ENCODE peak calls at places on chromosomes 2 and 18, in five cellular contexts. One of them, this sample, is unnamed. For H3K27me3, the result is how much of the 10 kb centered on the place peaks cover.

GRCh38 chr2:7384773-7385349 is 467.6 kb downstream of the RNF144A start:
- DNase-seq in WERI-Rb-1: no peak
- DNase-seq in ascending aorta: no peak
- DNase-seq in K562: no peak
- DNase-seq in ovary: no peak
- DNase-seq in this sample: no peak

GRCh38 chr18:63775166-63775730 is at the start of gene SERPINB7:
- DNase-seq in WERI-Rb-1: no peak
- DNase-seq in ascending aorta: no peak
- DNase-seq in K562: no peak
- DNase-seq in ovary: no peak
- DNase-seq in this sample: peak

GRCh38 chr2:108316881-108317258 is 28.2 kb downstream of the SULT1C2 start:
- DNase-seq in WERI-Rb-1: no peak
- DNase-seq in ascending aorta: no peak
- DNase-seq in K562: no peak
- DNase-seq in ovary: no peak
- DNase-seq in this sample: no peak

GRCh38 chr18:44541159-44541558 is 139.5 kb upstream of the SETBP1 start:
- DNase-seq in WERI-Rb-1: no peak
- DNase-seq in ascending aorta: no peak
- DNase-seq in K562: no peak
- DNase-seq in ovary: no peak
- DNase-seq in this sample: no peak

GRCh38 chr18:11654736-11655604 is 34.1 kb upstream of the GNAL start:
- DNase-seq in WERI-Rb-1: peak
- DNase-seq in ascending aorta: no peak
- DNase-seq in K562: peak
- DNase-seq in ovary: peak
- DNase-seq in this sample: peak

GRCh38 chr2:219643084-219643473 is 15.6 kb downstream of the SLC4A3 start:
- DNase-seq in WERI-Rb-1: no peak
- DNase-seq in ascending aorta: no peak
- DNase-seq in K562: no peak
- DNase-seq in ovary: peak
- DNase-seq in this sample: no peak

GRCh38 chr2:70118798-70119454 is 31.6 kb downstream of the PCBP1 start:
- DNase-seq in WERI-Rb-1: peak
- DNase-seq in ascending aorta: no peak
- DNase-seq in K562: peak
- DNase-seq in ovary: no peak
- DNase-seq in this sample: no peak

GRCh38 chr2:46874236-46874929 is 41.2 kb downstream of the MCFD2 start:
- DNase-seq in WERI-Rb-1: no peak
- DNase-seq in ascending aorta: no peak
- DNase-seq in K562: no peak
- DNase-seq in ovary: no peak
- DNase-seq in this sample: no peak

GRCh38 chr2:223148516-223148915 is 96.5 kb downstream of the KCNE4 start:
- DNase-seq in WERI-Rb-1: no peak
- DNase-seq in ascending aorta: no peak
- DNase-seq in K562: no peak
- DNase-seq in ovary: no peak
- DNase-seq in this sample: no peak

GRCh38 chr2:189143930-189144329 is 35.6 kb downstream of the COL5A2 start:
- DNase-seq in WERI-Rb-1: no peak
- DNase-seq in ascending aorta: no peak
- DNase-seq in K562: no peak
- DNase-seq in ovary: no peak
- DNase-seq in this sample: no peak

GRCh38 chr2:128599700-128600099 is 281.0 kb upstream of the HS6ST1 start:
- DNase-seq in WERI-Rb-1: no peak
- DNase-seq in ascending aorta: peak
- DNase-seq in K562: no peak
- DNase-seq in ovary: peak
- DNase-seq in this sample: no peak

GRCh38 chr2:237702439-237703397 is 75.3 kb downstream of the LRRFIP1 start:
- DNase-seq in WERI-Rb-1: no peak
- DNase-seq in ascending aorta: peak
- DNase-seq in K562: peak
- DNase-seq in ovary: peak
- DNase-seq in this sample: peak

GRCh38 chr2:61720911-61721310 is 132.9 kb downstream of the FAM161A start:
- DNase-seq in WERI-Rb-1: no peak
- DNase-seq in ascending aorta: no peak
- DNase-seq in K562: no peak
- DNase-seq in ovary: no peak
- DNase-seq in this sample: no peak

GRCh38 chr18:30763913-30764350 is 278.6 kb downstream of the DSC3 start:
- DNase-seq in WERI-Rb-1: no peak
- DNase-seq in ascending aorta: no peak
- DNase-seq in K562: no peak
- DNase-seq in ovary: no peak
- DNase-seq in this sample: no peak

GRCh38 chr2:120818441-120818920 is 82.8 kb downstream of the GLI2 start:
- DNase-seq in WERI-Rb-1: no peak
- DNase-seq in ascending aorta: peak
- DNase-seq in K562: no peak
- DNase-seq in ovary: peak
- DNase-seq in this sample: peak

GRCh38 chr18:48852792-48853191 is 98.0 kb downstream of the SMAD7 start:
- DNase-seq in WERI-Rb-1: no peak
- DNase-seq in ascending aorta: no peak
- DNase-seq in K562: no peak
- DNase-seq in ovary: no peak
- DNase-seq in this sample: no peak

GRCh38 chr18:10131036-10131774 is 217.4 kb downstream of the VAPA start:
- DNase-seq in WERI-Rb-1: no peak
- DNase-seq in ascending aorta: no peak
- DNase-seq in K562: no peak
- DNase-seq in ovary: no peak
- DNase-seq in this sample: no peak

GRCh38 chr2:136022747-136023146 is 37.3 kb upstream of the DARS1 start:
- DNase-seq in WERI-Rb-1: no peak
- DNase-seq in ascending aorta: no peak
- DNase-seq in K562: no peak
- DNase-seq in ovary: no peak
- DNase-seq in this sample: no peak

GRCh38 chr2:239118675-239119211 is 270.9 kb downstream of the TWIST2 start:
- DNase-seq in WERI-Rb-1: no peak
- DNase-seq in ascending aorta: no peak
- DNase-seq in K562: no peak
- DNase-seq in ovary: no peak
- DNase-seq in this sample: no peak

GRCh38 chr2:177396630-177397460 is 4.3 kb downstream of the AGPS start:
- DNase-seq in WERI-Rb-1: no peak
- DNase-seq in ascending aorta: no peak
- DNase-seq in K562: no peak
- DNase-seq in ovary: no peak
- DNase-seq in this sample: peak

GRCh38 chr2:232368311-232368731 is 10.2 kb upstream of the ALPP start:
- DNase-seq in WERI-Rb-1: no peak
- DNase-seq in ascending aorta: no peak
- DNase-seq in K562: no peak
- DNase-seq in ovary: no peak
- DNase-seq in this sample: no peak

GRCh38 chr2:187483537-187483936 is 35.5 kb upstream of the CALCRL start:
- DNase-seq in WERI-Rb-1: no peak
- DNase-seq in ascending aorta: no peak
- DNase-seq in K562: no peak
- DNase-seq in ovary: no peak
- DNase-seq in this sample: no peak

GRCh38 chr2:187482796-187483195 is 34.7 kb upstream of the CALCRL start:
- DNase-seq in WERI-Rb-1: no peak
- DNase-seq in ascending aorta: no peak
- DNase-seq in K562: no peak
- DNase-seq in ovary: no peak
- DNase-seq in this sample: no peak

GRCh38 chr2:187481543-187481942 is 33.5 kb upstream of the CALCRL start:
- DNase-seq in WERI-Rb-1: no peak
- DNase-seq in ascending aorta: no peak
- DNase-seq in K562: no peak
- DNase-seq in ovary: no peak
- DNase-seq in this sample: no peak

GRCh38 chr2:187486241-187486640 is 38.2 kb upstream of the CALCRL start:
- DNase-seq in WERI-Rb-1: no peak
- DNase-seq in ascending aorta: no peak
- DNase-seq in K562: no peak
- DNase-seq in ovary: no peak
- DNase-seq in this sample: no peak

DNA sequence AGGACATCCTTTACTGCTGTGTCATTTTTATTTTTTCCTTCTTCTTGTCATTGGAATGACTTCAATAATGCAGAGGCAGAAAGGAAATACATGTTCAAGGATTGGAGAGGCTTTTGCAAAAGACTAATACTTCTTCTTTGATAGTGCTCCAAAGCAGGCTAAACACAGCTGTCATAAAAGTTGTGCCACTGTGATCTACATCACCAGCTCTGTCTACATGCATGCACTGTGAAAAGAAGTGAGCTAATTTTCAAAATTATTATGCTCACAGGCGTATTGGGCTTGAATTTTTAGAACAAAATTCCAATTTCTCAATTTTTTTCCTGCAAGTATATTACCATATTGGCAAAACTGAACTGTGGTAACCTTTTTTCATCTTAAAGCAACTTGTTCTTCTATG is 37.5 kb upstream of the CALCRL start:
- DNase-seq in WERI-Rb-1: no peak
- DNase-seq in ascending aorta: no peak
- DNase-seq in K562: no peak
- DNase-seq in ovary: no peak
- DNase-seq in this sample: no peak
- TF ChIP-seq CTCF in WERI-Rb-1: no peak
- TF ChIP-seq CTCF in ascending aorta: no peak
- TF ChIP-seq CTCF in K562: no peak
- TF ChIP-seq CTCF in ovary: no peak
- TF ChIP-seq CTCF in this sample: no peak

GRCh38 chr18:13368080-13368813 is 149.7 kb downstream of the LDLRAD4 start:
- DNase-seq in WERI-Rb-1: no peak
- DNase-seq in ascending aorta: no peak
- DNase-seq in K562: no peak
- DNase-seq in ovary: no peak
- DNase-seq in this sample: no peak

GRCh38 chr18:13366977-13367892 is 148.7 kb downstream of the LDLRAD4 start:
- DNase-seq in WERI-Rb-1: no peak
- DNase-seq in ascending aorta: no peak
- DNase-seq in K562: no peak
- DNase-seq in ovary: no peak
- DNase-seq in this sample: no peak

GRCh38 chr18:13364721-13365205 is 146.2 kb downstream of the LDLRAD4 start:
- DNase-seq in WERI-Rb-1: no peak
- DNase-seq in ascending aorta: no peak
- DNase-seq in K562: no peak
- DNase-seq in ovary: no peak
- DNase-seq in this sample: no peak

GRCh38 chr18:13366541-13366940 is 148.0 kb downstream of the LDLRAD4 start:
- DNase-seq in WERI-Rb-1: no peak
- DNase-seq in ascending aorta: no peak
- DNase-seq in K562: no peak
- DNase-seq in ovary: no peak
- DNase-seq in this sample: no peak

GRCh38 chr18:13366131-13366530 is 147.6 kb downstream of the LDLRAD4 start:
- DNase-seq in WERI-Rb-1: no peak
- DNase-seq in ascending aorta: no peak
- DNase-seq in K562: no peak
- DNase-seq in ovary: no peak
- DNase-seq in this sample: no peak
- H3K27me3 ChIP-seq in WERI-Rb-1: under half
- H3K27me3 ChIP-seq in ascending aorta: under half
- H3K27me3 ChIP-seq in K562: under half
- H3K27me3 ChIP-seq in ovary: under half
- H3K27me3 ChIP-seq in this sample: under half

DNA sequence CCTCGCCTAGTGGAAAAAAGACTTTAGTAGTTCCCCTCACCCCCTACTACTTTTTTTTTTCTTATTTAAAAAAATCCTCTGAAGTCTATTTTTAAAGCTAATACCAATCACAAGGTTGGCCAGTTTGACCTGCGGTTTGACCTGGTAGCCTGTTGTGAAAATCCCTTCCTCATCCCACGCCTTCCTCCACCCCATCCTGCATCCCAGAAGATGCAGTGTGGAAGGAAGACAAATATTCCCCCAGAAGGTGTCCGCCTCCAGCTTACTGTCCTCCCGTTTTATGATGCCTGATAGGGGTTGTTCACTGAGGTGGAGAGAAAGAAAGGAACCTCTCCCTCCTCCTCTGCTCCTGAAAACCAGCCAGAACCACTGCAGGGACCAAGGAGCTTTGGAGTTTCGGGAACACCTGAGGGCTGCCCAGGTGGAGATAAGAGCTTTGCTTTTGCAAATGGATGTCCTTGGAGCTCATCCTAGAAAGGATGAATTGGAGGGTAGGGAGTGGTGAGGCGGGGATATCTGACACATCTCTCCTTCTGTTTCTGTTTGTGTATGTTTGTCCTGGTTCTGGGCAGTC is 909 bp downstream of the ATP6V1C2 start:
- DNase-seq in WERI-Rb-1: no peak
- DNase-seq in ascending aorta: no peak
- DNase-seq in K562: no peak
- DNase-seq in ovary: no peak
- DNase-seq in this sample: no peak
- H3K4me3 ChIP-seq in WERI-Rb-1: peak
- H3K4me3 ChIP-seq in ascending aorta: peak
- H3K4me3 ChIP-seq in K562: no peak
- H3K4me3 ChIP-seq in ovary: no peak
- H3K4me3 ChIP-seq in this sample: no peak

GRCh38 chr2:14902953-14903352 is 270.4 kb downstream of the LRATD1 start:
- DNase-seq in WERI-Rb-1: no peak
- DNase-seq in ascending aorta: no peak
- DNase-seq in K562: no peak
- DNase-seq in ovary: no peak
- DNase-seq in this sample: no peak
- TF ChIP-seq CTCF in WERI-Rb-1: no peak
- TF ChIP-seq CTCF in ascending aorta: no peak
- TF ChIP-seq CTCF in K562: no peak
- TF ChIP-seq CTCF in ovary: no peak
- TF ChIP-seq CTCF in this sample: no peak

This sample was measured in brain microvascular endothelial cell.